ENCODE peak calls at places on chromosomes 4 and X, in nine cellular contexts. K is A549, H is stomach, V is ovary, M is breast epithelium, A is adrenal gland, S is lower leg skin, X is GM12891, I is sigmoid colon. U is an unnamed sample.

GRCh38 chr4:71026086-71026485 is 32.6 kb downstream of the DCK start:
- DNase-seq in K (peak), H (no peak), V (no peak), M (no peak), A (peak), S (no peak), X (no peak), I (no peak), U (no peak)

GRCh38 chrX:140817943-140818342 is 108.4 kb downstream of the LINC00632 start:
- DNase-seq in K (peak), H (no peak), V (no peak), M (no peak), A (no peak), S (no peak), X (no peak), I (no peak), U (no peak)

GRCh38 chrX:119004920-119005524 is 30.6 kb downstream of the LONRF3 start:
- DNase-seq in K (peak), H (peak), V (peak), M (peak), A (peak), S (peak), X (peak), I (peak), U (peak)

GRCh38 chr4:185379326-185380295 is 16.1 kb downstream of the LRP2BP start:
- DNase-seq in K (no peak), H (no peak), V (no peak), M (peak), A (no peak), S (no peak), X (no peak), I (no peak), U (no peak)

GRCh38 chr4:167000141-167000852 is 234.0 kb downstream of the SPOCK3 start:
- DNase-seq in K (no peak), H (no peak), V (no peak), M (no peak), A (no peak), S (no peak), X (no peak), I (no peak), U (peak)

GRCh38 chr4:87989765-87990164 is 14.3 kb downstream of the SPP1 start:
- DNase-seq in K (no peak), H (no peak), V (no peak), M (no peak), A (no peak), S (no peak), X (no peak), I (no peak), U (no peak)

GRCh38 chr4:37827030-37827705 is 682 bp downstream of the PGM2 start:
- DNase-seq in K (peak), H (peak), V (peak), M (no peak), A (peak), S (no peak), X (peak), I (peak), U (no peak)

GRCh38 chr4:151801547-151802516 is 41.0 kb upstream of the GATB start:
- DNase-seq in K (peak), H (peak), V (peak), M (no peak), A (peak), S (no peak), X (peak), I (no peak), U (no peak)

GRCh38 chrX:23773601-23774175 is 9.3 kb upstream of the SAT1 start:
- DNase-seq in K (no peak), H (no peak), V (no peak), M (no peak), A (no peak), S (no peak), X (no peak), I (no peak), U (no peak)

GRCh38 chrX:30364229-30364628 is 55.0 kb upstream of the NR0B1 start:
- DNase-seq in K (no peak), H (no peak), V (no peak), M (no peak), A (no peak), S (no peak), X (no peak), I (no peak), U (no peak)

GRCh38 chrX:64229145-64229544 is 1.3 kb downstream of the ASB12 start:
- DNase-seq in K (no peak), H (no peak), V (no peak), M (no peak), A (no peak), S (no peak), X (no peak), I (no peak), U (no peak)

DNA sequence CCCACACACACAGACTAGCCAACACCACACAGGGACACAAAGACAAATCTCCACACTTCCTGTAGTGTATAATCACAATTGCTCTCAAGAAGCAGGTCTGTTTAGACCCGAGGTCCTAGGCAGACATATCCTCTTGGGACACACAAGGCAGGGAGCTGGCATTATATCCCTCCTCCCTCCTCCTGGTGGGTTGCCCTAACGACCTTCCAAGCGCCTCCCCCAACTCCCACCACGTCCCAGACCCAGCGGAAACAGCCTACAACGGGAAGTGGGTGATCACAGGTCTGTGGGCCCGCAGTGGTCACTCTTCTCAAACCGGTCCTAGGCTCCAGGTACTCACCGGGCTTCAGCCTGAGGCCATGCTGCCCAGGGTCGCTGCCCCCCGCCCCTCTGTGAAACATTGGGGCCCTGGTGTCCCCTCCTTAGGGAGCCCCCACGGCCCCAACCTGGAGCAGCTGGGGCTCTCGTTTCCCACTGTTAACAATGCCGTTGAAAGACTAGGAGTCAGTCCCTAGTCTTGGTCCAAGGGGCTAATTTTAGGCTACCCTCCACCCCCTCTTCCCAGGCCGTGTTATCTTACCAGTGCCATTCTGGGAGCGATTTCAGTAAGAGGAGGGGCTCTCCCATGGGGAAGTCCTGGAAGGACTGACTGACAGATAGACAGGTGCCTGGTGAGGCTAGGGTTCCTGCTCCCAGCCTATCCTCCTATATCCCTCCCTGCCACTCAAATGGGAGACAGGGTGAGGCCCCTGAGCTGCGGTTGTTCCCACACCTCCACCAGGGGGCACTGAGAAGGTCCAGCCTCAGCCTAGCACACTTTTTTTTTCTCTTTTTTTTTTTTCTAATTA is at the start of gene ASB12:
- DNase-seq in K (no peak), H (no peak), V (no peak), M (no peak), A (no peak), S (no peak), X (no peak), I (no peak), U (no peak)
- TF ChIP-seq POLR2A in K (no peak), H (no peak), V (no peak), M (no peak), A (no peak), S (no peak), X (no peak), I (no peak), U (no peak)

DNA sequence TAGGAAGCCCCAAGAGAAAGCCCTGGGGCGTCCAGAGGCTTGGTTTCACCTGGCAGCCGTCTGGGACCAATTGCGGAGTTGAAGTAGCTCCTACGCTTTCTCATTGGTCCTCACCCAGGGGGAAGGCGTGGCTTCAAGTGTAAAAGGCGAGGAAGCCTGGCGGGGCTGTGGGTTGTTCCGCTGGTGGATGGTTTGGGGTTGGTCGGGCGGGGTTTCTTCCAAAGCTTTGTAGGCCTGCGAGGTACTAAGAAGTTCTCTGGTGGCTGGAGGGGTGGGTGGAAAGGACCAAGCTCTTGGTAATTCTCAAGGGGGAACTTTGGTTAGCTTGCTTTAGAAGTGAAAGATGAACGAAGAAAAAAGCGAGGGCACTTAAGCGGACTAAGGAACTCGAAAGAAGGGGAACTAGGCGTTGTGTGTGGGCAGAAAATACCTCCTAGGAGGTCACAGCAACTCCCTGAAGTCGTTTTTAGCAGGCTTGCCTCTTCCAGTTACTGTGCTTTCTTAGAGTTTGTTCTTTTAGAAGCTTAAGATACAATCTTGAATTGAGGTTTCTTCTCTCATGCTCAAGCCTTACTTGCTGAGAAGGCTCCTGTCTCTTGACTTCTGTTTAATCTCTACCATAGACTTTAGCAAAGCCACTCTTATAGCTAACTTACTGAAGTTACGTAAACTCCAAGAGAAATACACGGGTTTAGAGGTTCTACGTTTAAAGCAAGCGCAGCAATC is 36.7 kb downstream of the CCNG2 start:
- DNase-seq in K (no peak), H (peak), V (peak), M (peak), A (peak), S (peak), X (peak), I (peak), U (no peak)
- TF ChIP-seq POLR2A in K (no peak), H (no peak), V (no peak), M (no peak), A (no peak), S (no peak), X (no peak), I (no peak), U (no peak)

DNA sequence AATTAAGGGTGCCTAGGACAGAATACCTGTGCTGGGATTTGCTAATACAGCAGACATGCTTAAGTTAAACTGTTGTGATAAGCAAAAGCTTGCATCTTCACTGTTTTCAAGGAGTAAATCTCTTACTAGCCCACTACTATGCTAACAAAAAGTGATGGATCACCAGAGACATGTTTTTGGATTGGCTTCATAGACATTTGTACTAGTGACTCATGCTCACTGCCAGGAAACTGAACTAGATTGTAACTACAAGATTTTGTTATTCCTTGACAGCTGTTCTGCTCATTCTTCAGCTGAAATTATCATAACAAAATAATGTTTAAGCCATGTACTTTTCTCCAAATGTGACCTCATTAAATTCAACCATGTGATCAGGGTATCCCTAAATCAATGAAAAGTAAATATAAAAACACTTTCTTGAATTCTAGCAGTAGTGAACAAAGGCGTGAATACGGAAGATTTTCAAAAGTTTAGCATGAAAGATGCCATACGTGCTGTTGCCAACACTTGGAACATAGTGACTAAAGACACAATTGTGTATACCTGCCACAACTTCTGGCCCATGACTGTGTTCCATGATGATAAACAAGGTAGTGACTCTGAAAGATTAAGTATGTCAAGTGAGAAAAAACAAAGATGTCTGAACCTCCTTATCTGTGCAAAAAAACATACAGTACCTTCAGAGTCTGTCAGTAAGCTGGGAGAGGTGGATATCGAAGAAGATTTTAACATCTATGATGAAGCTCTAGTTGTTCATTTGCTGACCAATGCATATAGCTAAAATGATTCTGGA is 154.0 kb downstream of the BTC start:
- DNase-seq in K (no peak), H (no peak), V (no peak), M (no peak), A (no peak), S (no peak), X (no peak), I (no peak), U (no peak)
- TF ChIP-seq POLR2A in K (no peak), H (no peak), V (no peak), M (no peak), A (no peak), S (no peak), X (no peak), I (no peak), U (no peak)

GRCh38 chr4:164701665-164702064 is 52.3 kb upstream of the SMIM31 start:
- DNase-seq in K (no peak), H (no peak), V (no peak), M (no peak), A (no peak), S (no peak), X (no peak), I (no peak), U (no peak)

GRCh38 chr4:164695650-164696049 is 58.3 kb upstream of the SMIM31 start:
- DNase-seq in K (no peak), H (no peak), V (no peak), M (no peak), A (no peak), S (no peak), X (no peak), I (no peak), U (no peak)

DNA sequence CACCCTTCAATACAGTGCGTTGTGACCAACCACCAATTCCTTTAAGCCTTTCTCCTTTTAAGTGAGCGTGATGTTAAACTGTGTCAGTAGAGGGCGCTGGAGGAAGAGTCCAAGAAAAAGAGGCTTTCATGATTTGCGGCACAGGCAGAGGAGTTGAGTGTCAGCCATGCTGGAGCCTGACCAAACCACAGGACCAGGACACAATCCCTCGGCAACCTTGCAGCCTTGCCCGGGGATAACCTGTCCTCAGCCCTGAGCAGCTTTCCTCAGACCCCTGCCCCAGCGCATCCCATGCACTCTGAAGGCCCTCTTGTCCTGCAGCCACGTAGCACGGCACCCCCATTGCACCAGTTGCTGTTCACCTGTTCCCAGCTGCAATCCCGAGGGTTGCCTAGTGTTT is 53.5 kb upstream of the SMIM31 start:
- DNase-seq in K (peak), H (no peak), V (no peak), M (peak), A (no peak), S (no peak), X (no peak), I (no peak), U (no peak)
- TF ChIP-seq POLR2A in K (no peak), H (no peak), V (no peak), M (no peak), A (no peak), S (no peak), X (no peak), I (no peak), U (no peak)

DNA sequence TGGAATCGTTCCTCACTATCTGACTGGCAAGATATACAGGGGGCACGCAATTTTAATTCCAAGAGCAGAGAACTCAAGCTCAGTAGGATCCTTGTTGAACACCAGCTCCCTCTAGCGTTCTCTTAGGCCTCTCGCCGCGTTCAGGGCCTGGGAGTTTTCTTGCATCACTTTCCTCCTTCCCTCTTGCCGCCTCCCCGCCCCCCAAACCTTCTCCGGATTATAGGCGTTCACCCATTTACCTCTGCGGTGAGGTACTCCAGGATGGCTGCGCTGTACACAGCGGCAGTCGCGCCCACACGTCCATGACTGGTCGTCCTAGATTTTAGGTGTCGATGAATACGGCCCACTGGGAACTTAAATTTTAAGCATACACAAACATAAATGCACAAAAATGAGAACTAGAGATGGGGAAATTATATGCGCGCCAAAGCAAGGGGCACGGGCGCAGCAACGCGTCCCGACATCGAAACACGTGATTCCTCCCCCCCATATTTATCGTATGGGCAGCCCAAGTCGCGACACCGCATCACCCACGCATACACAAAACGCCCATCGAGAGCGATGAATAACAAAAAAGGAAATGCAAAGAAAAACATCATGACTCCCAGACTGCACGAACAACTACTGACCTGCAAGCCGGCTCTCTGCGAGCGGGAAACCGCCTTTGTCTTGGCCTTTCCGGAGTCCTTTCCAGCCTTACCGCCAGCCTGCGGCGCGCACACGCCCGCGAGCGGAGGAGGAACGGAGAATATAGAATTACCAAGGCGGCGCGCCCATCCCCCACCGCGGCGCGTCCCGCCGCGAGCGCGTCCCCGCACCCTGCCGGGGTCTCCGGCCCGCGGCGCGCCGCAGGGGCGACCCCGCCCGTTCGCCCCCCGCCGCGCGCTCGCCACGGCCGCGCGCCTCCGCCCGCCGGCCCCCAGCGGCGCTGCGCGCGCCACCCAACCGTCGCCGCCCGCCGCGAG is 759 bp downstream of the H2AZ1 start:
- DNase-seq in K (no peak), H (peak), V (peak), M (peak), A (peak), S (peak), X (peak), I (peak), U (no peak)
- TF ChIP-seq POLR2A in K (no peak), H (no peak), V (peak), M (no peak), A (no peak), S (no peak), X (no peak), I (no peak), U (no peak)

DNA sequence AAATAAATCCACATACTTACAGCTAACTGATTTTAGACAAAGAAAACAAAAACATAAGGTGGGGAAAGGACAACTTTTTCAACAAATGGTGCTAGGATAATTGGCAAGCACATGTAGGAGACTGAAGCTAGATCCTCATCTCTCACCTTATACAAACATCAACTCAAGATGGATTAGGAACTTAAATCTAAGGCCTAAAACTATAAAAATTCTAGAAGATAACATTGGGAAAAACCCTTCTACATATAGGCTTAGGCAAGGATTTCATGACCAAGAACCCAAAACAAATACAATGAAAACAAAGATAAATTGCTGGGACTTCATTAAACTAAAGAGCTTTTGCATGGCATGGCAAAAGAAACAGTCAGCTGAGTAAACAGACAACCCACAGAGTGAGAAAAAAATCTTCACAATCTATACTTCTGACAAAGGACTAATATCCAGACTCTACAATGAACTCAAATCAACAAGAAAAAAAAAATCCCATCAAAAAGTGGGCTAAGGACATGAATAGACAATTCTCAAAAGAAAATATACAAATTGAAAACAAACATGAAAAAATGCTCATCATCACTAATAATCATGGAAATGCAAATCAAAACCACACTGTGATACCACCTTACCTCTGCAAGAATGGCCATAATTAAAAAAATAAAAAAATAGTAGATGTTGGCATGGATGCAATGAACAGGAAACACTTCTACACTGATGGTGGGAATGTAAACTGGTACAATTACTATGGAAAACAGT is 14.1 kb upstream of the AFP start:
- DNase-seq in K (no peak), H (no peak), V (no peak), M (no peak), A (no peak), S (no peak), X (no peak), I (no peak), U (no peak)
- TF ChIP-seq POLR2A in K (no peak), H (no peak), V (no peak), M (no peak), A (no peak), S (no peak), X (no peak), I (no peak), U (no peak)

GRCh38 chr4:55546633-55547460 is at the start of gene CLOCK:
- DNase-seq in K (peak), H (peak), V (peak), M (peak), A (peak), S (peak), X (peak), I (peak), U (peak)
- TF ChIP-seq POLR2A in K (peak), H (no peak), V (peak), M (no peak), A (peak), S (no peak), X (no peak), I (peak), U (peak)

GRCh38 chr4:1870578-1871443 is at the start of gene NSD2:
- DNase-seq in K (peak), H (peak), V (peak), M (peak), A (peak), S (peak), X (peak), I (peak), U (peak)
- TF ChIP-seq POLR2A in K (peak), H (no peak), V (peak), M (no peak), A (peak), S (no peak), X (peak), I (peak), U (peak)